ENCODE peak calls at places on chromosomes 3 and 15, in seven cellular contexts. A is uterus; P is pancreas; N is left ventricle myocardium inferior; G is CD4-positive, alpha-beta T cell; U is Peyer's patch; L is astrocyte. T is an unnamed sample.

GRCh38 chr3:16482770-16483531 is 30.5 kb downstream of the RFTN1 start:
- DNase-seq in A (no peak), P (no peak), N (no peak), G (peak), U (no peak), L (no peak), T (peak)

GRCh38 chr3:99023590-99024192 is 122.2 kb upstream of the DCBLD2 start:
- DNase-seq in A (no peak), P (no peak), N (no peak), G (no peak), U (no peak), L (peak), T (no peak)

GRCh38 chr3:10401990-10402761 is 81.3 kb upstream of the SEC13 start:
- DNase-seq in A (no peak), P (no peak), N (no peak), G (no peak), U (no peak), L (no peak), T (peak)

GRCh38 chr3:6255229-6255628 is 605.7 kb upstream of the GRM7 start:
- DNase-seq in A (no peak), P (no peak), N (no peak), G (no peak), U (no peak), L (no peak), T (no peak)

GRCh38 chr15:66752078-66752477 is 50.0 kb downstream of the SMAD6 start:
- DNase-seq in A (no peak), P (no peak), N (no peak), G (no peak), U (peak), L (no peak), T (no peak)

GRCh38 chr3:40961104-40961857 is 238.0 kb upstream of the CTNNB1 start:
- DNase-seq in A (no peak), P (no peak), N (no peak), G (no peak), U (no peak), L (no peak), T (no peak)

GRCh38 chr15:55334997-55335396 is 16.0 kb downstream of the PIGB start:
- DNase-seq in A (no peak), P (no peak), N (no peak), G (no peak), U (no peak), L (no peak), T (no peak)

GRCh38 chr3:43894176-43895049 is 203.7 kb downstream of the ABHD5 start:
- DNase-seq in A (peak), P (peak), N (peak), G (no peak), U (peak), L (peak), T (peak)

GRCh38 chr15:73340502-73341192 is 28.1 kb downstream of the HCN4 start:
- DNase-seq in A (no peak), P (no peak), N (no peak), G (no peak), U (no peak), L (no peak), T (no peak)

GRCh38 chr3:17194116-17194515 is 309.4 kb downstream of the PLCL2 start:
- DNase-seq in A (no peak), P (no peak), N (no peak), G (no peak), U (no peak), L (no peak), T (no peak)

GRCh38 chr3:32406481-32407408 is 15.1 kb downstream of the CMTM7 start:
- DNase-seq in A (no peak), P (no peak), N (no peak), G (no peak), U (no peak), L (no peak), T (no peak)

GRCh38 chr3:177441813-177442646 is 244.7 kb upstream of the TBL1XR1 start:
- DNase-seq in A (peak), P (no peak), N (no peak), G (no peak), U (no peak), L (peak), T (no peak)

GRCh38 chr15:29883126-29883525 is 60.9 kb upstream of the TJP1 start:
- DNase-seq in A (no peak), P (no peak), N (no peak), G (no peak), U (no peak), L (peak), T (no peak)

GRCh38 chr15:33968224-33968623 is at the start of gene CHRM5:
- DNase-seq in A (no peak), P (no peak), N (no peak), G (no peak), U (no peak), L (no peak), T (no peak)

GRCh38 chr15:25691544-25692430 is 171.3 kb downstream of the ATP10A start:
- DNase-seq in A (peak), P (no peak), N (no peak), G (no peak), U (peak), L (no peak), T (no peak)

GRCh38 chr3:38834110-38834509 is 18.1 kb upstream of the SCN10A start:
- DNase-seq in A (peak), P (no peak), N (peak), G (peak), U (no peak), L (peak), T (peak)

GRCh38 chr15:77002954-77003912 is 8.3 kb downstream of the PSTPIP1 start:
- DNase-seq in A (no peak), P (no peak), N (peak), G (peak), U (peak), L (no peak), T (peak)

GRCh38 chr3:46716461-46717441 is 918 bp downstream of the PRSS50 start:
- DNase-seq in A (no peak), P (no peak), N (no peak), G (no peak), U (peak), L (no peak), T (no peak)

GRCh38 chr3:122681294-122682015 is 816 bp downstream of the PARP14 start:
- DNase-seq in A (peak), P (no peak), N (no peak), G (no peak), U (no peak), L (no peak), T (no peak)

GRCh38 chr3:163939926-163940325 is 1138.4 kb downstream of the SI start:
- DNase-seq in A (no peak), P (no peak), N (no peak), G (no peak), U (no peak), L (peak), T (no peak)

GRCh38 chr15:85543741-85544155 is 163.3 kb downstream of the AKAP13 start:
- DNase-seq in A (no peak), P (peak), N (peak), G (no peak), U (peak), L (no peak), T (peak)
- TF ChIP-seq CTCF in A (peak), P (no peak), N (peak), G (peak), U (peak), L (no peak), T (no peak)

DNA sequence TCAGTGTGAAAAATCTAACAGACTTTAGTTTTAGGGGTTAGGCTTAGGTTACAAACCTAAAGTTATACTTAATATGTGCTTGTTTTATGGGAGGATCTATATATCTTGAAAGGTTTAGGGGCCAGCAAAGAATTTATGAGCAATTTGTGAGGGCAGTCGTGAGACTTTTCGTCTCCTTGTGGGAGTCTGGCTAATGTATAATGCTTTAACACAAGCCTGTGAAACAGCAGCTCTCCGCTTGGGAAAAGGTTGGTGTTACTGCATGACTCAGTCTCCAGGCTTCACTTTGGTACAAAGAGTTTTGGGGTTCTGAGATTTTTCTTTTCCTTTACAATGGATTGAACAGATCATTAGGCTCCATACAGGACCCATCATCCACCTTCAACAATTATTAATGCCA is 79.0 kb upstream of the MFGE8 start:
- DNase-seq in A (no peak), P (no peak), N (no peak), G (no peak), U (no peak), L (no peak), T (no peak)
- H3K27ac ChIP-seq in A (no peak), P (no peak), N (no peak), G (no peak), U (no peak), L (no peak), T (no peak)

GRCh38 chr3:56822501-56822900 is 20.8 kb upstream of the ARHGEF3 start:
- DNase-seq in A (no peak), P (no peak), N (no peak), G (no peak), U (no peak), L (no peak), T (no peak)
- TF ChIP-seq CTCF in A (no peak), P (no peak), N (no peak), G (no peak), U (no peak), L (no peak), T (no peak)

GRCh38 chr3:35709691-35710090 is 70.4 kb downstream of the ARPP21 start:
- DNase-seq in A (no peak), P (no peak), N (no peak), G (no peak), U (no peak), L (no peak), T (no peak)

GRCh38 chr3:35710554-35710953 is 71.2 kb downstream of the ARPP21 start:
- DNase-seq in A (no peak), P (no peak), N (no peak), G (no peak), U (no peak), L (no peak), T (no peak)

GRCh38 chr3:35708394-35708793 is 69.1 kb downstream of the ARPP21 start:
- DNase-seq in A (no peak), P (no peak), N (no peak), G (no peak), U (no peak), L (no peak), T (no peak)

GRCh38 chr3:35707904-35708303 is 68.6 kb downstream of the ARPP21 start:
- DNase-seq in A (no peak), P (no peak), N (no peak), G (no peak), U (no peak), L (peak), T (no peak)
- H3K27ac ChIP-seq in A (no peak), P (no peak), N (no peak), G (no peak), U (no peak), L (no peak), T (no peak)

GRCh38 chr3:188149587-188149986 is 4.4 kb upstream of the LPP start:
- DNase-seq in A (no peak), P (no peak), N (no peak), G (no peak), U (no peak), L (no peak), T (no peak)

GRCh38 chr3:188150982-188151381 is 3.0 kb upstream of the LPP start:
- DNase-seq in A (no peak), P (no peak), N (no peak), G (no peak), U (no peak), L (no peak), T (no peak)

GRCh38 chr3:188147782-188148181 is 6.2 kb upstream of the LPP start:
- DNase-seq in A (no peak), P (no peak), N (no peak), G (no peak), U (no peak), L (no peak), T (no peak)

GRCh38 chr3:188146219-188146618 is 7.7 kb upstream of the LPP start:
- DNase-seq in A (no peak), P (no peak), N (no peak), G (no peak), U (no peak), L (no peak), T (no peak)

GRCh38 chr3:188148318-188148717 is 5.6 kb upstream of the LPP start:
- DNase-seq in A (no peak), P (no peak), N (no peak), G (no peak), U (no peak), L (no peak), T (no peak)
- TF ChIP-seq CTCF in A (no peak), P (no peak), N (no peak), G (no peak), U (no peak), L (no peak), T (no peak)

T was measured in psoas muscle.